ENCODE peak calls at places on chromosomes 7 and 10, in ten cellular contexts. O is tibial nerve, E is spleen, C is transverse colon, P is A549, F is uterus, B is ovary, N is prostate gland, T is HCT116, V is endothelial cell of umbilical vein. H is an unnamed sample.

GRCh38 chr7:25597881-25598456 is 369.7 kb upstream of the NPVF start:
- DNase-seq in P (no peak), V (no peak), E (no peak), N (no peak), B (no peak), C (no peak), F (no peak), O (peak; percentile 42), T (no peak), H (peak; percentile 83)

GRCh38 chr7:27424231-27424630 is 181.6 kb downstream of the EVX1 start:
- DNase-seq in N (peak; percentile 54), V (peak; percentile 37), F (no peak), T (no peak), O (no peak), C (peak; percentile 61), P (no peak), E (no peak), B (no peak), H (no peak)

GRCh38 chr10:108060246-108060645 is 895.7 kb upstream of the SORCS1 start:
- DNase-seq in P (no peak), N (no peak), C (no peak), T (no peak), V (no peak), O (no peak), F (no peak), E (no peak), B (no peak), H (no peak)

GRCh38 chr10:72162978-72163377 is 52.8 kb upstream of the ANAPC16 start:
- DNase-seq in C (no peak), N (no peak), P (no peak), E (no peak), F (no peak), O (no peak), B (no peak), V (peak; percentile 28), T (no peak), H (no peak)

GRCh38 chr10:6136215-6137201 is 47.7 kb downstream of the RBM17 start:
- DNase-seq in F (no peak), P (no peak), O (no peak), B (peak; percentile 7), N (no peak), C (no peak), T (no peak), E (peak; percentile 51), V (no peak), H (no peak)

GRCh38 chr10:98302711-98303365 is 34.8 kb upstream of the LOXL4 start:
- DNase-seq in B (no peak), E (no peak), N (no peak), T (no peak), V (no peak), C (no peak), F (no peak), O (no peak), P (no peak), H (no peak)

GRCh38 chr7:134599371-134599770 is 47.3 kb upstream of the BPGM start:
- DNase-seq in N (no peak), F (no peak), C (no peak), B (no peak), E (no peak), P (no peak), V (no peak), T (no peak), O (no peak), H (no peak)

GRCh38 chr10:4013651-4014085 is 228.7 kb upstream of the KLF6 start:
- DNase-seq in B (no peak), T (no peak), V (no peak), N (no peak), O (no peak), F (no peak), E (no peak), C (no peak), P (no peak), H (no peak)

GRCh38 chr10:128210215-128211063 is 84.2 kb upstream of the MKI67 start:
- DNase-seq in B (peak; percentile 29), P (peak; percentile 87), O (peak; percentile 29), F (peak; percentile 30), E (peak; percentile 96), V (peak; percentile 56), T (peak; percentile 32), C (peak; percentile 81), N (peak; percentile 41), H (peak; percentile 80)

GRCh38 chr10:6612371-6612770 is 32.3 kb upstream of the PRKCQ start:
- DNase-seq in P (no peak), O (no peak), B (no peak), T (no peak), E (no peak), F (no peak), C (no peak), N (no peak), V (no peak), H (no peak)

GRCh38 chr7:107693396-107693795 is 32.8 kb downstream of the SLC26A4 start:
- DNase-seq in P (no peak), B (no peak), C (no peak), V (peak; percentile 40), T (no peak), O (no peak), E (no peak), F (no peak), N (peak; percentile 26), H (no peak)

GRCh38 chr7:12127490-12127889 is 83.6 kb upstream of the TMEM106B start:
- DNase-seq in N (no peak), V (no peak), C (no peak), B (no peak), E (no peak), F (no peak), O (no peak), T (no peak), P (no peak), H (no peak)

GRCh38 chr10:30000802-30001571 is 58.4 kb downstream of the JCAD start:
- DNase-seq in P (no peak), T (no peak), V (peak; percentile 77), B (no peak), C (peak; percentile 26), O (peak; percentile 78), F (peak; percentile 88), N (peak; percentile 19), E (no peak), H (no peak)

GRCh38 chr10:114239117-114239993 is at the start of gene VWA2:
- DNase-seq in B (no peak), E (peak; percentile 82), N (peak; percentile 72), F (no peak), T (no peak), C (peak; percentile 57), P (peak; percentile 38), O (no peak), V (peak; percentile 16), H (peak; percentile 56)

DNA sequence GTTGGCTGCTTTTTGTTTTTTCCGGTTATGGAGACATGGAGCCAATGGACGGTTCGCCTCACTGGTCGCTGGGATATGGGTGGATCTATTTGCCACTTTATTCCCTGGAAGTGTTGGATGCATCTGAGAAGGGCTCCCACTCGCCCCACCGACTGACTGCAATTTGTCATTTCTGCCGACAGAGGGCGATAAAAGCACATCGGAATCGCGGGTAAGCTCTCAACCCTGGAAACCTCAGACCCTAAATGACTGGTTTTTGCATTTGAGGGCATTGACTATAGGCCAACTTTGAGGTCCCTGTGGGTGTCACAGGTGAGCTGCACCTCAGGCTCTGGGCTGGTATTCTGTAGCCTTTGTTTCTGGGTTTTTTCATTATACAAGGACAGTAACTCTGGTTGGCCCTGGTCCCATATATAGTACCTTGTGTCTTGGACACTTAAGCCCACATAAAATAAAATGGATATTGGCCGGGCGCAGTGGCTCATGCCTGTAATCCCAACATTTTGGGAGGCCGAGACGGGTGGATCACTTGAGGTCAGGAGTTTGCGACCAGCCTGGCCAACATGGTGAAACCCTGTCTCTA is 11.9 kb upstream of the OPALIN start:
- DNase-seq in B (no peak), V (peak; percentile 61), E (no peak), C (peak; percentile 47), O (peak; percentile 43), T (peak; percentile 44), N (peak; percentile 30), P (peak; percentile 76), F (peak; percentile 39), H (peak; percentile 33)
- TF ChIP-seq POLR2A in B (no peak), V (no peak), E (no peak), C (no peak), O (no peak), T (no peak), N (no peak), P (no peak), F (no peak), H (no peak)

GRCh38 chr10:18690541-18690940 is 31.3 kb downstream of the ARL5B start:
- DNase-seq in P (no peak), F (no peak), N (no peak), O (no peak), C (no peak), V (no peak), E (no peak), T (no peak), B (no peak), H (no peak)
- TF ChIP-seq POLR2A in P (no peak), F (no peak), N (no peak), O (no peak), C (no peak), V (no peak), E (no peak), T (no peak), B (no peak), H (no peak)

GRCh38 chr10:70053896-70054641 is 1.4 kb downstream of the MACROH2A2 start:
- DNase-seq in N (no peak), T (peak; percentile 15), O (no peak), C (peak; percentile 23), E (no peak), V (no peak), P (peak; percentile 38), F (no peak), B (peak; percentile 58), H (peak; percentile 31)
- TF ChIP-seq POLR2A in N (no peak), T (no peak), O (no peak), C (no peak), E (no peak), V (no peak), P (no peak), F (no peak), B (no peak), H (no peak)

GRCh38 chr10:43172645-43173044 is 34.4 kb downstream of the CSGALNACT2 start:
- DNase-seq in B (no peak), F (no peak), C (no peak), E (no peak), P (no peak), O (no peak), N (no peak), V (no peak), T (no peak), H (no peak)

GRCh38 chr10:43170491-43170890 is 32.2 kb downstream of the CSGALNACT2 start:
- DNase-seq in V (no peak), N (no peak), T (no peak), P (no peak), F (no peak), O (no peak), E (no peak), B (no peak), C (no peak), H (no peak)

GRCh38 chr10:43176271-43176670 is 38.0 kb downstream of the CSGALNACT2 start:
- DNase-seq in F (no peak), C (no peak), N (no peak), T (no peak), O (no peak), V (no peak), E (no peak), P (no peak), B (no peak), H (no peak)

GRCh38 chr10:43174969-43175368 is 36.7 kb downstream of the CSGALNACT2 start:
- DNase-seq in P (no peak), F (no peak), N (no peak), B (no peak), O (no peak), E (no peak), V (no peak), T (no peak), C (no peak), H (no peak)

GRCh38 chr10:43173120-43173519 is 34.9 kb downstream of the CSGALNACT2 start:
- DNase-seq in E (no peak), C (no peak), T (no peak), O (no peak), F (no peak), N (no peak), B (no peak), V (no peak), P (no peak), H (no peak)
- TF ChIP-seq POLR2A in E (no peak), C (no peak), T (no peak), O (no peak), F (no peak), N (no peak), B (no peak), V (no peak), P (no peak), H (no peak)

H was measured in right lobe of liver.